ENCODE peak calls at places on chromosomes 6 and 20, in four cellular contexts. T, R, C and A are unnamed samples.

GRCh38 chr20:137668-138131 is 4.7 kb upstream of the DEFB126 start:
- DNase-seq in T (peak), R (peak), C (peak), A (peak)

GRCh38 chr20:14498809-14499208 is 161.4 kb upstream of the FLRT3 start:
- DNase-seq in T (no peak), R (peak), C (no peak), A (no peak)

GRCh38 chr6:12245763-12246720 is 44.1 kb upstream of the EDN1 start:
- DNase-seq in R (no peak), C (no peak), T (no peak), A (no peak)

GRCh38 chr6:52526634-52527033 is 50.2 kb downstream of the TRAM2 start:
- DNase-seq in R (no peak), T (no peak), C (no peak), A (no peak)

GRCh38 chr6:85394853-85395538 is 54.9 kb upstream of the NT5E start:
- DNase-seq in C (no peak), R (no peak), T (no peak), A (no peak)

GRCh38 chr6:149044394-149044965 is 273.0 kb upstream of the TAB2 start:
- DNase-seq in R (no peak), T (no peak), C (no peak), A (no peak)

GRCh38 chr6:148874698-148875293 is 128.0 kb downstream of the UST start:
- DNase-seq in C (no peak), R (no peak), T (peak), A (no peak)

GRCh38 chr6:132443206-132443605 is 41.9 kb upstream of the MOXD1 start:
- DNase-seq in C (no peak), T (no peak), R (no peak), A (no peak)

GRCh38 chr6:35754452-35755321 is 17.9 kb downstream of the ARMC12 start:
- DNase-seq in C (no peak), T (no peak), R (no peak), A (no peak)

GRCh38 chr6:154480144-154480639 is 30.3 kb downstream of the CNKSR3 start:
- DNase-seq in R (no peak), C (no peak), T (no peak), A (no peak)

GRCh38 chr6:127710668-127711067 is 133.7 kb downstream of the C6orf58 start:
- DNase-seq in C (no peak), R (no peak), T (no peak), A (no peak)
- TF ChIP-seq ELF4 in C (no peak), R (no peak), T (no peak), A (no peak)

GRCh38 chr20:2750343-2751251 is 49.8 kb downstream of the CPXM1 start:
- DNase-seq in C (peak), R (peak), T (no peak), A (peak)
- TF ChIP-seq ELF4 in C (no peak), R (no peak), T (no peak), A (no peak)

GRCh38 chr6:31615748-31616147 is 714 bp downstream of the AIF1 start:
- DNase-seq in C (no peak), R (no peak), T (no peak), A (no peak)
- TF ChIP-seq ELF4 in C (no peak), R (no peak), T (no peak), A (no peak)

DNA sequence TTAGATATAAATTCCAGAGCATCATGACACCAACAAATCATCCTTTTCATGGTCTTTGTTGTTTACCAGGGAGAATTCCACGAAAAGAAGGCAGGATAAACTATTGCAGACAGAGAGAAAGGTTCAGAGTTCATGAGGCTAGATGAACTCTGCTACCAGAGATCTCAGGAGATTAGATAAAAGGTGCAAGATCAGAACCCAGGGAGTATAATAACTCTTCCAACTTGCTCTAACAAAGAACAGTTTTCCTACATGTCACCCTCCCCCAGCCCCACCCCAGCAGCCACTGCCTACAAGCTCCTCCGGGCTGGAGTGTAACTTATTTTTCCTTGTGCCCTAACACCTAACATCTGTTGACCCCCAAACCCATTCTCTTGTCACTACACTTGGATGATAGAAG is 13.9 kb upstream of the CITED2 start:
- DNase-seq in R (no peak), T (no peak), C (no peak), A (no peak)
- TF ChIP-seq ELF4 in R (no peak), T (no peak), C (no peak), A (no peak)

DNA sequence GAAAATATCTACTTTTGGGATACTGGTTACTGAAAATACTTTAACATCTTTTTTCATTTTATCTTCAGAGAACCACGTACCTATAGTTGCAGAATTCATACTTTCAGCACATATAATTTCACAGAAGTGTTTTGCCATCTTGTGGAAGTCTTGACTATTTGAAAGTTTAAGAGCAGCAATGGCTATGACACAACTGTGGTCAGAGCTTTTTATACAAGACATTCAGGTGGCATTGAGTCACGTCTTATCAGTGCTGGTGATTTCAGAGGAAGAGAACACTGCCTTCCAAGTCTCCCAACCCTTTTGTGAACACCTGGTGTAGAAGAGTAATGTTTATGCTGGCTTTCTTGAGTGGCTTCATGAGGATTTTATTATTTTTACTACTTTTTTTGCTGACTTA is 171.6 kb downstream of the ARID1B start:
- DNase-seq in R (no peak), C (no peak), T (no peak), A (no peak)
- TF ChIP-seq ELF4 in R (no peak), C (no peak), T (no peak), A (no peak)

GRCh38 chr6:34714663-34715062 is 18.1 kb upstream of the ILRUN start:
- DNase-seq in R (no peak), T (no peak), C (no peak), A (peak)

GRCh38 chr6:34705241-34705640 is 8.7 kb upstream of the ILRUN start:
- DNase-seq in C (no peak), T (no peak), R (no peak), A (no peak)

DNA sequence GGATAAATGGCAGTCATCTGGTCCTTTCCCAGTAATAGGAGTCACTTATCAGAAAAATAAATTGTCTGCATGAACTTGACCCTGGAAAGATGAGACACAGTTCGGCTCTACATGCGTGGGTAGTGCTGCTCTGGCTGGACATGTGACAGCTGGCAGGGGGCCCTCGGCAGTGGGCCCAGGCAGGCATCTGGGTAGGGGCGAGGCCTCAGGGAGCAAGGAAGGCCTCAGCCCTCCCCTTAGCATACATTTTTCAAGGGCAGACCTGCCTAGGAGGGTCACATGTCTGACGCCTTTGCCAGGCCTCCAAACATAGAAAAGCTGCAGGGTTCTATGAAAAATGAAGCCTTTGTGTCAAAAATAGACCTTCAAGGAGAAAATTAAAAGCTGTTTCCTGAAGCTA is 12.8 kb upstream of the ILRUN start:
- DNase-seq in T (no peak), R (no peak), C (no peak), A (peak)
- TF ChIP-seq ELF4 in T (no peak), R (no peak), C (no peak), A (no peak)

GRCh38 chr20:46308258-46309157 is at the start of gene CDH22:
- DNase-seq in T (peak), R (peak), C (peak), A (peak)
- TF ChIP-seq ELF4 in T (no peak), R (no peak), C (no peak), A (no peak)

GRCh38 chr6:151092561-151092960 is 147.2 kb upstream of the AKAP12 start:
- DNase-seq in R (no peak), T (no peak), C (no peak), A (no peak)

GRCh38 chr6:151091571-151091970 is 148.2 kb upstream of the AKAP12 start:
- DNase-seq in R (no peak), C (no peak), T (no peak), A (no peak)

GRCh38 chr6:151087861-151088598 is 151.7 kb upstream of the AKAP12 start:
- DNase-seq in T (no peak), C (peak), R (no peak), A (peak)

GRCh38 chr6:151088599-151088935 is 151.2 kb upstream of the AKAP12 start:
- DNase-seq in T (no peak), R (no peak), C (no peak), A (no peak)

DNA sequence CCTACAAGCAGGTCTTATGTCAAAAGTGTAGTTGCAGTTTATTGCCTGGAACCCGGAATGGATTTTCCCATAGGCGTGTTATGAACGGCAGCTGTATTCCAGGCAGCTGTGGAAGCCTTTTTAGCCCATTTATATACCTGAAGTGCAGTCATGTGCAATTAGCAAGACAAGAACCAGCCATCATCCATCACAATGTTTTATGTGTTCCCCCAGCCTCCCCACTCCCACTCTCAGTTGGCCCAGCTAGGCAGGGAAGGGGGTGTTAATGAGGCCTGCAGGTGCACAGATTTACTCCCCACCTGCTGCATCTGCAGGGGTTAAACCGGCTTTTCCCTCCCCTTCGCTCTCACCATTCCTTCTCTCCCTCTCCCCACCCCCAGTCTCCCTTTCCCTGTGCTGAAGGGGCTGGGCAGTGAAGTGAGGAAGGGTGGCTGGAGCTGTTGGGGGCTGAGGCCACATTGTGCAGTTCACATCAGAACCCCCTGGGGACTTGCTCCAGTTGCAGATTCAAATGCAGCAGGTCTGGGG is 149.8 kb upstream of the AKAP12 start:
- DNase-seq in T (no peak), R (peak), C (no peak), A (no peak)
- TF ChIP-seq ELF4 in T (no peak), R (no peak), C (no peak), A (no peak)

DNA sequence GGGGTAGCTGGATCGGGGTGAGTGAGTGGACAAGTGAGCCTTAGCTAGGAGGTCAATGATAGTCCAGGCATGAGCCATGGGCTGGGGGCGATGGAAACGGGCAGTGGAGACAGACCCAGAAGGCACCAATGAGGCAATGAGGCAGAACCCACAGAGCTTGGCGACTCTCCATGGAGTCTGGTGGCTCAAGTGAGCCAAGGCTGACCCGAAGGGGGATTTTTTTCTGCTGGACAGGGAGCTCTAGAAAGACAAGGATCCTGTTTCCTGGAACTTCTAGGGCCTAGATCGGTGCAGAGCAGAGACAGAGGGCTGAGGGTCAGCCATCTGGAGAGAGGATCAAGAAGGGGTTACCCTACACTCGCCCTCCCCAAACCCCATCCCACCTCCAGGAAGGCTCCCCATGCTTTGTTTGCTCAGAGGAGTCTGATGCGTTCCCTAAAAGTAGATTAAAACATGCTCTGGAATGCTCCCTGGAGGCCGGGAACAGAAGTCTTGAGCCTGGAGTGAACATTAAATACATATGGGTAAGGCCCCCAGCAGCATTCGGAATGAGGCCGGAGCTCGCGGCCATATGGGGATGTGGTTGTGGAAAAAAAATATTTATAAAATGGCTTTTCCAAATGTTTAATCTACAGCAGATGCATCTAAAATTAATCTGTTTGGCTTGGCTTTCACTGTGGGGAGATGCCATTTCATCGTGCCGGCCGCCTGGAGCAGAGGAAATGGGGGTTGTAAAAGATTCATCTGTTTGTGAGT is 237.8 kb upstream of the PMEPA1 start:
- DNase-seq in C (no peak), R (no peak), T (no peak), A (no peak)
- TF ChIP-seq ELF4 in C (no peak), R (no peak), T (no peak), A (no peak)